ENCODE peak calls at places on chromosome 6, in six cellular contexts. Y is transverse colon, U is sciatic nerve, T is T1000, Z is GM12865, M is NCI-H1092 treated with DMSO at 0.1 percent for 48 hours. E is an unnamed sample.

GRCh38 chr6:32845381-32845884 is 1.6 kb upstream of the PSMB8 start:
- DNase-seq in T (no peak), Y (peak), U (no peak), Z (peak), M (no peak), E (no peak)

GRCh38 chr6:22755605-22756004 is 186.2 kb downstream of the HDGFL1 start:
- DNase-seq in T (no peak), Z (no peak), M (no peak), Y (no peak), U (no peak), E (no peak)

GRCh38 chr6:30556006-30556713 is at the start of gene GNL1:
- DNase-seq in Y (peak), M (peak), T (peak), U (peak), Z (peak), E (peak)

GRCh38 chr6:26232950-26233607 is 131.9 kb upstream of the BTN3A2 start:
- DNase-seq in Y (no peak), T (no peak), U (no peak), Z (peak), M (no peak), E (no peak)

GRCh38 chr6:170294813-170295518 is 4.1 kb upstream of the DLL1 start:
- DNase-seq in T (no peak), M (peak), U (no peak), Z (no peak), Y (no peak), E (no peak)

GRCh38 chr6:92132446-92132845 is 1286.9 kb downstream of the EPHA7 start:
- DNase-seq in U (no peak), Y (no peak), M (no peak), T (peak), Z (no peak), E (no peak)

GRCh38 chr6:30312266-30312665 is 14.5 kb upstream of the TRIM39 start:
- DNase-seq in T (no peak), U (no peak), M (no peak), Z (no peak), Y (no peak), E (no peak)

GRCh38 chr6:157548635-157549467 is 167.9 kb downstream of the ZDHHC14 start:
- DNase-seq in U (no peak), Z (peak), T (no peak), M (no peak), Y (peak), E (no peak)

GRCh38 chr6:148177589-148178233 is 164.9 kb upstream of the SASH1 start:
- DNase-seq in T (peak), M (peak), U (peak), Y (peak), Z (peak), E (peak)

GRCh38 chr6:136655251-136656014 is 105.2 kb upstream of the MAP7 start:
- DNase-seq in U (no peak), M (peak), Y (no peak), T (no peak), Z (no peak), E (no peak)

GRCh38 chr6:123967900-123968299 is 164.2 kb downstream of the NKAIN2 start:
- DNase-seq in M (peak), Y (no peak), T (no peak), U (no peak), Z (no peak), E (no peak)

GRCh38 chr6:3701631-3702030 is 49.9 kb downstream of the PXDC1 start:
- DNase-seq in U (no peak), Y (no peak), Z (no peak), M (no peak), T (no peak), E (no peak)

GRCh38 chr6:71510057-71510713 is 221.6 kb downstream of the OGFRL1 start:
- DNase-seq in M (no peak), Z (peak), T (peak), U (peak), Y (peak), E (peak)

GRCh38 chr6:53544050-53544499 is 826 bp downstream of the GCLC start:
- DNase-seq in Z (no peak), M (peak), U (no peak), T (no peak), Y (no peak), E (peak)

GRCh38 chr6:15363523-15364400 is 117.9 kb downstream of the JARID2 start:
- DNase-seq in U (no peak), Y (no peak), T (no peak), Z (peak), M (no peak), E (no peak)

GRCh38 chr6:133436652-133437051 is 195.5 kb downstream of the EYA4 start:
- DNase-seq in T (no peak), M (no peak), U (no peak), Z (no peak), Y (no peak), E (no peak)

GRCh38 chr6:156752666-156753301 is 24.4 kb upstream of the ARID1B start:
- DNase-seq in U (no peak), T (no peak), Z (peak), M (no peak), Y (peak), E (no peak)

GRCh38 chr6:54801669-54802068 is 44.9 kb upstream of the FAM83B start:
- DNase-seq in Y (no peak), U (no peak), T (no peak), Z (no peak), M (no peak), E (no peak)

GRCh38 chr6:28224131-28225055 is 682 bp upstream of the ZSCAN9 start:
- DNase-seq in Y (no peak), U (no peak), M (no peak), Z (no peak), T (no peak), E (no peak)

GRCh38 chr6:119636060-119636459 is 286.5 kb upstream of the MAN1A1 start:
- DNase-seq in Y (no peak), M (no peak), T (no peak), Z (no peak), U (no peak), E (no peak)

GRCh38 chr6:17115251-17116089 is 13.6 kb downstream of the STMND1 start:
- DNase-seq in Z (no peak), M (no peak), T (peak), Y (no peak), U (no peak), E (no peak)

GRCh38 chr6:158895661-158896060 is 76.5 kb upstream of the EZR start:
- DNase-seq in U (no peak), T (no peak), M (no peak), Y (no peak), Z (no peak), E (no peak)

GRCh38 chr6:107600936-107601335 is 111.0 kb downstream of the SOBP start:
- DNase-seq in Z (no peak), T (no peak), Y (peak), M (no peak), U (no peak), E (no peak)

GRCh38 chr6:109695468-109695867 is 4.4 kb downstream of the FIG4 start:
- DNase-seq in Y (no peak), M (no peak), Z (peak), U (no peak), T (no peak), E (no peak)

GRCh38 chr6:31797607-31798006 is 2.1 kb upstream of the VARS1 start:
- DNase-seq in T (no peak), Y (peak), Z (no peak), M (no peak), U (no peak), E (no peak)

GRCh38 chr6:33613794-33614166 is 7.3 kb upstream of the ITPR3 start:
- DNase-seq in U (peak), Z (no peak), T (peak), M (no peak), Y (peak), E (no peak)

GRCh38 chr6:137165375-137166246 is 7.8 kb downstream of the IL22RA2 start:
- DNase-seq in M (peak), U (no peak), Z (peak), Y (peak), T (no peak), E (no peak)

GRCh38 chr6:141946502-141946901 is 186.2 kb upstream of the GJE1 start:
- DNase-seq in U (no peak), Y (no peak), T (no peak), M (no peak), Z (no peak), E (no peak)

GRCh38 chr6:161462148-161462547 is 188.3 kb upstream of the AGPAT4 start:
- DNase-seq in M (no peak), U (no peak), Z (no peak), Y (no peak), T (no peak), E (no peak)

GRCh38 chr6:34792605-34793500 is 970 bp downstream of the BLTP3A start:
- DNase-seq in T (no peak), M (peak), Y (peak), Z (peak), U (no peak), E (peak)

GRCh38 chr6:38283734-38284362 is 355.9 kb downstream of the BTBD9 start:
- DNase-seq in U (no peak), T (no peak), Z (no peak), M (no peak), Y (no peak), E (no peak)

GRCh38 chr6:151962246-151962846 is 154.9 kb downstream of the ESR1 start:
- DNase-seq in M (no peak), Y (no peak), T (no peak), U (no peak), Z (peak), E (no peak)

GRCh38 chr6:124982669-124983068 is 20.4 kb downstream of the RNF217 start:
- DNase-seq in T (no peak), Y (no peak), M (no peak), Z (no peak), U (no peak), E (no peak)

GRCh38 chr6:154414021-154414813 is 57.6 kb upstream of the IPCEF1 start:
- DNase-seq in U (no peak), Y (no peak), T (no peak), Z (no peak), M (no peak), E (no peak)

GRCh38 chr6:104955491-104955890 is 1.4 kb upstream of the LIN28B start:
- DNase-seq in Y (no peak), U (no peak), T (no peak), Z (no peak), M (no peak), E (no peak)

GRCh38 chr6:142694054-142694453 is 250.9 kb downstream of the HIVEP2 start:
- DNase-seq in U (no peak), Y (no peak), M (no peak), T (no peak), Z (no peak), E (no peak)

GRCh38 chr6:99458319-99458718 is 33.2 kb upstream of the PNISR start:
- DNase-seq in T (no peak), M (no peak), U (no peak), Y (no peak), Z (peak), E (no peak)

E was measured in tibial artery.